ENCODE peak calls at places on chromosome 5, in nine cellular contexts. D is upper lobe of left lung, T is tibial nerve, V is body of pancreas, F is gastrocnemius medialis, U is A549, K is K562, A is heart left ventricle, S is prostate gland. I is an unnamed sample.

GRCh38 chr5:78336698-78337097 is 23.7 kb upstream of the SCAMP1 start:
- DNase-seq in V (no peak), F (no peak), U (no peak), D (no peak), S (no peak), T (no peak), A (no peak), K (no peak), I (no peak)

GRCh38 chr5:142520885-142521284 is 165.0 kb downstream of the FGF1 start:
- DNase-seq in A (no peak), K (no peak), F (no peak), D (no peak), S (no peak), T (no peak), U (no peak), V (no peak), I (no peak)

GRCh38 chr5:76222318-76222717 is 139.1 kb downstream of the SV2C start:
- DNase-seq in D (no peak), V (no peak), T (no peak), U (no peak), A (no peak), F (no peak), K (no peak), S (no peak), I (no peak)

GRCh38 chr5:34832568-34832967 is 6.4 kb upstream of the TTC23L start:
- DNase-seq in V (no peak), T (no peak), A (no peak), U (no peak), K (no peak), D (no peak), F (no peak), S (no peak), I (no peak)

GRCh38 chr5:74441616-74442015 is 198.9 kb downstream of the ENC1 start:
- DNase-seq in U (no peak), S (no peak), A (no peak), T (no peak), D (no peak), K (no peak), V (no peak), F (no peak), I (no peak)

GRCh38 chr5:108858959-108859358 is 111.3 kb downstream of the FER start:
- DNase-seq in A (no peak), D (no peak), K (no peak), F (no peak), T (no peak), V (no peak), U (no peak), S (no peak), I (no peak)

GRCh38 chr5:73412597-73412988 is 36.0 kb downstream of the FOXD1 start:
- DNase-seq in S (no peak), U (peak; percentile 29), D (no peak), K (no peak), F (no peak), A (no peak), T (no peak), V (no peak), I (no peak)

GRCh38 chr5:90161399-90161798 is 248.2 kb downstream of the CETN3 start:
- DNase-seq in T (peak; percentile 22), D (no peak), U (peak; percentile 20), A (peak; percentile 66), K (peak; percentile 49), S (no peak), F (peak; percentile 4), V (peak; percentile 66), I (peak; percentile 17)

GRCh38 chr5:64505769-64506566 is at the start of gene RGS7BP:
- DNase-seq in S (peak; percentile 26), V (peak; percentile 9), D (peak; percentile 88), T (no peak), K (no peak), U (peak; percentile 19), F (no peak), A (peak; percentile 42), I (peak; percentile 46)

GRCh38 chr5:57831090-57831489 is 348.5 kb upstream of the ACTBL2 start:
- DNase-seq in U (no peak), T (no peak), D (no peak), K (no peak), A (no peak), F (no peak), V (no peak), S (no peak), I (no peak)

GRCh38 chr5:14322437-14323187 is 179.5 kb downstream of the TRIO start:
- DNase-seq in K (no peak), A (no peak), T (no peak), S (no peak), V (no peak), D (no peak), F (no peak), U (no peak), I (no peak)

GRCh38 chr5:163880307-163880706 is 374.9 kb downstream of the MAT2B start:
- DNase-seq in K (no peak), D (no peak), V (no peak), F (no peak), A (no peak), U (no peak), S (no peak), T (no peak), I (no peak)

GRCh38 chr5:96743805-96744559 is 63.8 kb downstream of the ERAP1 start:
- DNase-seq in A (no peak), D (no peak), T (no peak), F (no peak), U (no peak), V (no peak), S (no peak), K (no peak), I (no peak)

GRCh38 chr5:154498597-154499393 is 20.8 kb upstream of the HAND1 start:
- DNase-seq in T (no peak), V (no peak), F (no peak), K (no peak), A (no peak), U (no peak), D (no peak), S (no peak), I (no peak)

GRCh38 chr5:169149317-169149716 is 151.6 kb downstream of the SLIT3 start:
- DNase-seq in U (peak; percentile 30), D (no peak), F (no peak), T (no peak), K (peak; percentile 7), S (no peak), V (no peak), A (no peak), I (no peak)

GRCh38 chr5:146620663-146621051 is 104.7 kb upstream of the GPR151 start:
- DNase-seq in K (no peak), V (peak; percentile 21), T (no peak), D (no peak), S (no peak), F (no peak), A (no peak), U (no peak), I (no peak)

GRCh38 chr5:177389368-177390169 is 5.3 kb downstream of the SLC34A1 start:
- DNase-seq in A (no peak), F (no peak), T (no peak), D (no peak), U (no peak), V (peak; percentile 40), S (peak; percentile 79), K (no peak), I (no peak)

GRCh38 chr5:43429706-43430105 is 17.5 kb upstream of the CCL28 start:
- DNase-seq in K (no peak), V (no peak), A (no peak), D (no peak), T (no peak), F (no peak), U (no peak), S (no peak), I (no peak)
- H3K4me1 ChIP-seq in K (no peaks in the 10 kb centered on the region), V (peaks cover 41% of the 10 kb centered on the region), A (peaks cover 12% of the 10 kb centered on the region), D (peaks cover 13% of the 10 kb centered on the region), T (no peaks in the 10 kb centered on the region), F (peaks cover 4% of the 10 kb centered on the region), U (peaks cover 73% of the 10 kb centered on the region), S (peaks cover 10% of the 10 kb centered on the region), I (peaks cover 7% of the 10 kb centered on the region)

DNA sequence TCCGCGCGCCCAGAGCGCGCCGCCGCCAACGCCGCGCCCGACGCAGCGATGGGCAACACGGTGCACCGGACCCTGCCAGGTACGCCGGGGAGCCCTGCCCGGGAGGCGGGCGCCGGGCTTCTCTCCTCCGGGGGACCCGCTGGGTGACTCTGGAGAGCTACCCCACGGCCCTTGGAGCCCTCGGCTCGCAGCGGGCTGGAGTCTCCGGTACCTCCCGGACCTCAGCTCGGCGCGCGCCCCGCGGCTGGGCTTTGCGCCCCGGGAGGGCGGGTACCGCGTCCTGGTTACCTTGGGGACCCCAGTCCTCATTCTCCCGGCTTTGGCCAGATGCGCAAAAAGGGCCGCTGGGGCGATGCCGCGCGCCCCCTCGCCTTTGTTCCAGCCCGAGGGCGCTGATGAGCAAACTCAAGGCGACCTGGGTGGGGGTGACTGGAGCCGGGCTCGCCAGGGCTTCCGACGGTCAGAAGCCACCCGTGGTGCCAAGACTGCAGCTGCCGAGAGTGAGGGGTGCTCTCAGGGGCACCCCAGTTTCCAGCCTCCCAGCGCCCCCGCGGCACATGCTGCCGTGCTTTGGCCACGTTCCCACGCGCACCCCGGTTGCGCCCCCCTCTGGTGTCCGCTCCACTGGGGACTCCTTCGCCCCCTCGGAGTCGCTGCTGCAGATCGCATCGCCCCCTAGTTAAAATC is 439 bp downstream of the NEURL1B start:
- DNase-seq in S (no peak), T (no peak), V (no peak), D (peak; percentile 88), A (no peak), F (no peak), K (no peak), U (peak; percentile 23), I (no peak)
- TF ChIP-seq POLR2A in S (no peak), T (no peak), V (no peak), D (no peak), A (no peak), F (peak; percentile 10), K (no peak), U (no peak), I (no peak)

GRCh38 chr5:120684213-120684612 is 220.1 kb downstream of the PRR16 start:
- DNase-seq in A (no peak), F (no peak), S (no peak), V (no peak), D (no peak), K (no peak), T (no peak), U (no peak), I (no peak)
- TF ChIP-seq CTCF in A (no peak), F (no peak), S (no peak), V (no peak), D (no peak), K (no peak), T (no peak), U (no peak), I (no peak)

GRCh38 chr5:167582263-167582662 is 709.2 kb upstream of the WWC1 start:
- DNase-seq in D (no peak), A (no peak), S (no peak), K (no peak), V (no peak), F (no peak), U (peak; percentile 24), T (no peak), I (no peak)

GRCh38 chr5:167578977-167579700 is 712.3 kb upstream of the WWC1 start:
- DNase-seq in A (no peak), K (no peak), S (no peak), F (no peak), D (no peak), U (no peak), V (no peak), T (no peak), I (no peak)

GRCh38 chr5:167580608-167581007 is 710.8 kb upstream of the WWC1 start:
- DNase-seq in T (no peak), S (no peak), V (no peak), U (no peak), A (no peak), K (no peak), D (no peak), F (no peak), I (no peak)

GRCh38 chr5:167577616-167578015 is 713.8 kb upstream of the WWC1 start:
- DNase-seq in K (no peak), A (no peak), T (no peak), D (no peak), V (no peak), S (no peak), F (no peak), U (no peak), I (no peak)

GRCh38 chr5:167579701-167580045 is 711.8 kb upstream of the WWC1 start:
- DNase-seq in S (no peak), V (no peak), F (no peak), A (no peak), D (no peak), K (no peak), U (no peak), T (no peak), I (no peak)
- H3K4me1 ChIP-seq in S (no peaks in the 10 kb centered on the region), V (no peaks in the 10 kb centered on the region), F (no peaks in the 10 kb centered on the region), A (no peaks in the 10 kb centered on the region), D (no peaks in the 10 kb centered on the region), K (no peaks in the 10 kb centered on the region), U (peaks cover 6% of the 10 kb centered on the region), T (no peaks in the 10 kb centered on the region), I (no peaks in the 10 kb centered on the region)

I was measured in Peyer's patch.